ENCODE peak calls at places on chromosomes 2 and 18, in four cellular contexts. N is SK-N-SH, A is K562, X is HL-60. Z is an unnamed sample.

GRCh38 chr2:215624423-215624829 is 188.6 kb upstream of the FN1 start:
- DNase-seq in N (no peak), A (no peak), X (peak), Z (peak)

GRCh38 chr2:131035112-131035825 is 58.0 kb downstream of the FAM168B start:
- DNase-seq in A (no peak), X (no peak), N (peak), Z (no peak)

GRCh38 chr2:149573760-149574159 is 13.8 kb downstream of the MMADHC start:
- DNase-seq in N (no peak), X (no peak), A (no peak), Z (no peak)

GRCh38 chr18:21215480-21215879 is 26.6 kb upstream of the GREB1L start:
- DNase-seq in N (no peak), X (no peak), A (no peak), Z (no peak)

GRCh38 chr2:131105950-131106801 is 1.0 kb downstream of the PLEKHB2 start:
- DNase-seq in A (peak), X (no peak), N (peak), Z (peak)

GRCh38 chr2:119523959-119524694 is at the start of gene SCTR:
- DNase-seq in N (peak), A (no peak), X (no peak), Z (no peak)

GRCh38 chr2:36626756-36627155 is 28.8 kb upstream of the FEZ2 start:
- DNase-seq in A (no peak), N (no peak), X (no peak), Z (no peak)

GRCh38 chr18:70650878-70651277 is 362.0 kb downstream of the SOCS6 start:
- DNase-seq in X (no peak), A (no peak), N (no peak), Z (no peak)

GRCh38 chr2:79453918-79454317 is 58.9 kb upstream of the CTNNA2 start:
- DNase-seq in N (no peak), A (no peak), X (no peak), Z (no peak)
- TF ChIP-seq GABPA in N (no peak), A (no peak), X (no peak), Z (no peak)

GRCh38 chr2:219178377-219179175 is 501 bp downstream of the RETREG2 start:
- DNase-seq in X (no peak), N (peak), A (peak), Z (no peak)
- TF ChIP-seq GABPA in X (no peak), N (no peak), A (peak), Z (no peak)

DNA sequence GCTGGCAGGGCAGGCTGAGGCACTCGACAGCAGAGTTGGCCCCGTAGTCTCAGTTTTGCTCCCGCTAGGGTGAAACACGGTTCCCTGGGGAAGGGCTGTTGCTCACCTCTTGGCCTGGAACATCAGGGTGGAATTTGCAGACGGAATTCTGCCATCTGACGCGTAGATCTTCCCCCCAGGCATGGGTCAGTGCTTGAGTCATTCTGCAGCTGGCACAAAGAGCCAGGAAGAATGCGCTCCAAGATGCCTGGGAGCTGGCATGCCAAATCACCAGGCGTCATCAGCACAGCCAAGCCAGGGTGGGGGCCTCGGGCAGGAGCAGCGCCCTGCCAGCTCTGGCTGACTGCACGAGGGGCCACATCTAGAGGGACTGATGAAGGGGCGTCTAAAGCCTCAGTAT is 42.7 kb downstream of the ODC1 start:
- DNase-seq in A (no peak), N (peak), X (no peak), Z (no peak)
- TF ChIP-seq GABPA in A (no peak), N (no peak), X (no peak), Z (no peak)

DNA sequence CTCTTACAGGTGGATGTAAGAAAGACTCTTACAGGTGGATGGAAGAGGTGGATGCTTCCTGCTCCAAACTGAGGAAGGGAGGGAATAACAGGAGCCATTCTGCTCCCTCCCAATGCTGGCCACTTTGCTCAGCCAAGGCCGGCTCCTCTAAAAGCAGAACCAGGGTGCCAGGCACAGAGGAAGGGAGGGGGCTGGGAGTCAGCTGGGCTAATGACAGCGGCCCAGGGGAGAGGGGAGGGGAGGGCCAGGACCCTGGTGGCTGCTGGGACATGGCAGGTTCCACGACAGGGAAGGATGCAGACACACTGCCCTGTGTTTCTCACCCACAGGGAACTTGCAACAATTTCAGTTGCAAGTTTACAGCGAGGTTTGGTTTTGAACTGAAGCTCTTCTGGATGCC is 173.4 kb downstream of the ANAPC1 start:
- DNase-seq in N (no peak), X (no peak), A (no peak), Z (no peak)
- TF ChIP-seq GABPA in N (no peak), X (no peak), A (no peak), Z (no peak)

DNA sequence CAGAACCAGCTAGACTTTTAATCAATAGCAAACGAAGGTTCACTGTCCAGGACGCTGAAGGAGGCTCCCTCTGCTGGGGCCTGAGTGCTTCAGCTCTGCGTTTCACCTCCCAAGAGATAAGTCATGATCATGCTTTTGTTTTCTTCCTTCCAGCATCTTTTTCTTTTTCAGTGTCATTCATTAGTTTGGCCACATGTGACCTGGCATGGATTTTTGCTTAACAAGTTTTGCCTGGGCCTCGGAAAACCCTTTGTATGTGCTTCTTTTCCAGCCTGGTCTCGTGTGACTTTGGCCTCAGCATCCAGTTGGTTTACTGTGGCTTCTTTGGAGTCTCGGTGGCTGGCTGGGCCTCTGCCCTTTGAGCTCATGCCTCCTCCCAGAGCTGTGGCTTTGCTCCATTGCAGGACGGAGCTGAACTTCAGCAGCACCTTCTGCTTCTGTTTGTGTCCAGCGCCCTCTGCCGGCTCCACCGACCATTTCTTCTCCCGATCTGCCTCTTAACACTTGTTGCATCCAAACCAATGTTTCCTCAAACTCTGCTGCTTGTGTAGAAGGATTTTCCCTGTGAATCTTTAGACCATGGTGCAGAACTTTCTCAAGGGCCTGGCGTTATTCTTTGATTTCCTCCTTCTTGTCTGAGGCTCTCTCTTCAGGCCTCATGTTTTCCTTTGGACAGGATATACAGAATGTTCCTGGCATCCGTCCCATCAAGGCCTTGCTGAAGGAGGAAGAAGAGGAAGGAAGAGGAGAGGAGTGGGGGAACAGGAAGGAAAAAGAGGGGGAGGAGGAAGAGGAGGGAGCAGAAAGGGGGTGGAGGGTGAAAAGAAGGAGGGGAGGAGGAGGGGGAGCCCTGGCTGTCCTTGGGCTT is 23.6 kb upstream of the HES6 start:
- DNase-seq in A (peak), N (peak), X (peak), Z (peak)
- TF ChIP-seq GABPA in A (no peak), N (no peak), X (no peak), Z (no peak)

DNA sequence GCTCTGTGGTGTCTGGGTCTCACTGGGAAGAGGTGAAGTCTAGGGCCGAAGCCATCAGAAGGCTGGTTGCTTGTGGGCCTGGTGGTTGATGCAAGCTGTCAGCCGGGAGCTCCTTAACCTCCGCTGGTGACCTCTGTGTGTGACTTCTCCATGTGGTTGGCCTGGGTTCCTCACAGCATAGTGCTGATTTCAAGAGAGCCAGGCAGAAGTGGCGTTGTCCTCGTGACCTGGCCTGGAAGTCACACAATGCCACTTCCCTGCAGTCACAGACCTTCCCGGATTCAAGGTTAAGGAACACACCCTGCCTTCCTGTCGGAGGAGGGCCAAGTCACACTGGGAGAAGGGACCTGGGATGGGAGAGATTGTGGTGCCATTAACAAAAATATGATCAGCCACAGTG is 303.7 kb upstream of the HS6ST1 start:
- DNase-seq in X (peak), A (no peak), N (no peak), Z (no peak)
- TF ChIP-seq GABPA in X (no peak), A (no peak), N (no peak), Z (no peak)

GRCh38 chr2:45459860-45460259 is 151.2 kb downstream of the SRBD1 start:
- DNase-seq in X (no peak), A (no peak), N (no peak), Z (no peak)
- TF ChIP-seq GABPA in X (no peak), A (no peak), N (no peak), Z (no peak)